ENCODE peak calls at places on chromosomes 3 and 15, in four cellular contexts. K is HepG2, Q is A549, E is SK-N-SH. A is an unnamed sample.

GRCh38 chr3:20569310-20569709 is 383.3 kb upstream of the SGO1 start:
- DNase-seq in Q (no peak), K (no peak), E (no peak), A (no peak)

GRCh38 chr15:55434989-55435825 is 26.9 kb downstream of the PIERCE2 start:
- DNase-seq in K (peak), Q (peak), E (peak), A (peak)

GRCh38 chr3:89179355-89179997 is 72.1 kb downstream of the EPHA3 start:
- DNase-seq in Q (no peak), K (no peak), E (no peak), A (no peak)

GRCh38 chr3:48684480-48685143 is 1.1 kb downstream of the NCKIPSD start:
- DNase-seq in E (no peak), K (no peak), Q (no peak), A (peak)

GRCh38 chr3:133269393-133269792 is 130.5 kb upstream of the BFSP2 start:
- DNase-seq in E (no peak), Q (no peak), K (no peak), A (no peak)

GRCh38 chr3:58161435-58162398 is 49.1 kb downstream of the DNASE1L3 start:
- DNase-seq in Q (peak), E (no peak), K (no peak), A (peak)

GRCh38 chr3:158312560-158313141 is 202.8 kb downstream of the RSRC1 start:
- DNase-seq in K (no peak), E (no peak), Q (no peak), A (peak)

GRCh38 chr3:5579342-5579741 is 391.8 kb downstream of the EDEM1 start:
- DNase-seq in K (no peak), E (no peak), Q (no peak), A (no peak)

GRCh38 chr3:186411994-186412393 is 50.0 kb upstream of the DGKG start:
- DNase-seq in K (no peak), Q (no peak), E (no peak), A (no peak)

GRCh38 chr3:25783661-25784512 is 644 bp upstream of the NGLY1 start:
- DNase-seq in E (no peak), K (peak), Q (peak), A (peak)

GRCh38 chr3:49534581-49535495 is 19.4 kb upstream of the BSN start:
- DNase-seq in Q (peak), K (peak), E (peak), A (no peak)

GRCh38 chr15:67175643-67176071 is 78.8 kb downstream of the AAGAB start:
- DNase-seq in E (no peak), K (no peak), Q (no peak), A (peak)

GRCh38 chr3:27625848-27626247 is 96.3 kb downstream of the EOMES start:
- DNase-seq in K (no peak), E (no peak), Q (no peak), A (peak)

GRCh38 chr15:28020644-28021043 is 78.5 kb downstream of the OCA2 start:
- DNase-seq in K (no peak), Q (no peak), E (no peak), A (no peak)

GRCh38 chr3:2090512-2090911 is 8.2 kb upstream of the CNTN4 start:
- DNase-seq in Q (no peak), K (no peak), E (no peak), A (no peak)

GRCh38 chr15:57950381-57950946 is 115.0 kb downstream of the ALDH1A2 start:
- DNase-seq in K (no peak), E (no peak), Q (no peak), A (no peak)

GRCh38 chr3:183253961-183254815 is 1.1 kb downstream of the B3GNT5 start:
- DNase-seq in E (peak), K (no peak), Q (peak), A (peak)

GRCh38 chr3:146065573-146066006 is 95.4 kb downstream of the PLOD2 start:
- DNase-seq in Q (peak), E (no peak), K (peak), A (peak)

GRCh38 chr3:32354362-32354778 is 37.3 kb upstream of the CMTM7 start:
- DNase-seq in K (peak), Q (peak), E (no peak), A (no peak)

GRCh38 chr15:77548608-77549551 is 83.8 kb downstream of the LINGO1 start:
- DNase-seq in Q (no peak), E (no peak), K (no peak), A (no peak)

GRCh38 chr3:16064660-16065414 is 109.6 kb upstream of the GALNT15 start:
- DNase-seq in E (no peak), Q (peak), K (peak), A (peak)

GRCh38 chr3:194312743-194313281 is 38.3 kb downstream of the CPN2 start:
- DNase-seq in Q (peak), E (no peak), K (peak), A (peak)

GRCh38 chr3:190533511-190534282 is 19.8 kb downstream of the IL1RAP start:
- DNase-seq in Q (peak), K (no peak), E (no peak), A (peak)

GRCh38 chr3:57007513-57008415 is 52.7 kb upstream of the SPATA12 start:
- DNase-seq in K (no peak), Q (no peak), E (no peak), A (peak)

GRCh38 chr3:192727032-192727847 is at the start of gene FGF12:
- DNase-seq in K (peak), E (peak), Q (peak), A (peak)

GRCh38 chr3:184659797-184660301 is 52.0 kb downstream of the MAGEF1 start:
- DNase-seq in Q (no peak), E (peak), K (peak), A (no peak)

GRCh38 chr3:107669669-107670068 is 146.9 kb downstream of the BBX start:
- DNase-seq in K (no peak), E (no peak), Q (no peak), A (no peak)

GRCh38 chr3:161508852-161509477 is 12.4 kb downstream of the OTOL1 start:
- DNase-seq in Q (peak), K (no peak), E (peak), A (no peak)

GRCh38 chr3:29711255-29711771 is 430.4 kb downstream of the RBMS3 start:
- DNase-seq in Q (no peak), K (no peak), E (no peak), A (no peak)

GRCh38 chr15:91047545-91048199 is 25.3 kb upstream of the VPS33B start:
- DNase-seq in E (no peak), Q (no peak), K (no peak), A (no peak)

GRCh38 chr3:117628896-117629295 is 919.3 kb downstream of the TUSC7 start:
- DNase-seq in K (no peak), E (peak), Q (peak), A (peak)

GRCh38 chr3:113606539-113607218 is 74.3 kb downstream of the SIDT1 start:
- DNase-seq in K (no peak), Q (no peak), E (no peak), A (no peak)

GRCh38 chr3:39491733-39492350 is 24.4 kb downstream of the MOBP start:
- DNase-seq in Q (no peak), E (no peak), K (no peak), A (no peak)

DNA sequence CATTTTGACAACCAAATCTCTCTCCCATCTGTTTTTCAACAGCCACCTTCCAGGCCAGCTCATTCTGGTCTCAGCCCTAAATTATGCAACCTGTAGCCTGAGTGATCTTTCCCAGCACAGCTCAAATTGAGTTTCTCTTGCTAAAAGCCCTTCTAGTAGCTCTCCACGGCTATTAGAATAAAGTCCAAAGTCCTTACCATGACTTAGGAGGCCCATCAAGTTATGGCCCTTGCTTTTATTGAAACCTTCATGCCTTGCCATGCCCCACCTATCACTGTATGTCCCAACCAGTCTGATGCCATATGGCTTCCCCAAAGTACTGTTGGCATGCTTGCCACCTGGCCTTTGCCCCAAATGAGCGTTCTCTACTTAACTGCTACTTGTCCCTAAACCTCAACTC is 303.5 kb upstream of the GADL1 start:
- DNase-seq in Q (no peak), K (no peak), E (no peak), A (no peak)
- TF ChIP-seq RFX5 in Q (no peak), K (no peak), E (no peak), A (no peak)

DNA sequence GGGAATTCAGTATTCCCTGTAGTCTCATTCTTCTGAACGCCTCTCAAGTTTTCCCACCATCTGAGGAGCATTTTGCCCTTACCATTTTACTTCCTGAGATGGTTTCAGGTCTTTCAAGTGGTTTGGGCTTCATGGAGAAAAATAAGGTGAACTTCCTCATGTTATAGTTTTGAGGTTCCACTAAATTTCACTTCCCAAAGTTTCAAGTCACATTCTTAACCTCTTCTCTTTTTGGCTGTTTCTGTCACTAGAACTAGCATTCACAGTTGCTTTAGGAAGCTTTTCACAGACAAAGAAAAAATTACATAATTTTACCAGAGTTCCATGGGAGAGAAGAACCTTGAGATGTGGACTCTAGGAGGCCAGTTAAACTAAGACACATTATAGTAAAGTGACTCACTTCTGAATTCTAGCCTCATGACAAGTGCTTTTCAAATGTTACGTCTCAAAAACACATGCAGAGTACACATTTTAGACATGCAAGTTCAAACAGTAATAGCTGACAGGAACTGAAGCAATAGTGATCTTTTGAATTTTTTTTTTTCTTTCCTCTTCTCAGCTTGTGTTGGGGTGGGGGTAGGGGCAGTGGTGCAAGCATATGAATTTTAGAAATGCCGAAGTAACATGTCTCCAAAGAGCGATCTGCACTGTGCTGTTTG is 39.9 kb upstream of the LRTM1 start:
- DNase-seq in Q (peak), K (no peak), E (no peak), A (peak)
- TF ChIP-seq RFX5 in Q (no peak), K (no peak), E (no peak), A (no peak)

GRCh38 chr15:48101376-48101961 is 19.3 kb upstream of the SLC24A5 start:
- DNase-seq in K (no peak), Q (no peak), E (peak), A (no peak)

GRCh38 chr15:48096355-48096786 is 24.4 kb upstream of the SLC24A5 start:
- DNase-seq in Q (no peak), K (no peak), E (no peak), A (no peak)

GRCh38 chr15:48097264-48097663 is 23.5 kb upstream of the SLC24A5 start:
- DNase-seq in K (no peak), Q (no peak), E (no peak), A (no peak)

GRCh38 chr15:48102167-48102566 is 18.6 kb upstream of the SLC24A5 start:
- DNase-seq in Q (no peak), E (no peak), K (no peak), A (peak)

DNA sequence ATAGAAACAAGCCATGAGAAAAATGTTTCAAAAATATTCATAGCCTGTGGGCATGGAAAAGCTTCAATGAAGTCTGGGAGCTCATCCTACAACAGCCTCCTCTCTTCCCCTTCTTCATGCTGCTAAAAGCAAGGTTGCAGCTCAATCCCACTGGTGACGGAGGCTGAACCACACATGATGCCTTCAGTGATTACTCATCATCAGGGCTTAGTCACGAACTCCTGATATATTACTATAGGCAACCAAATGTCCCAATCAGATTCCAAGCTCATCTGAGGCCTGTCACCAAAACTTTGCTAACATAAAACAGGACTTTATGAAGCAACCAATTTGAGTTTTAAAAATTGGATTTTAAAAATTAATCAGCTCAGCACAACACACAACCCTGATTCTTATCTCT is 24.0 kb upstream of the SLC24A5 start:
- DNase-seq in E (no peak), K (no peak), Q (no peak), A (peak)
- TF ChIP-seq RFX5 in E (no peak), K (no peak), Q (no peak), A (no peak)

GRCh38 chr3:4507010-4507596 is 14.0 kb downstream of the ITPR1 start:
- DNase-seq in Q (no peak), E (no peak), K (peak), A (peak)
- TF ChIP-seq RFX5 in Q (no peak), E (no peak), K (no peak), A (no peak)

DNA sequence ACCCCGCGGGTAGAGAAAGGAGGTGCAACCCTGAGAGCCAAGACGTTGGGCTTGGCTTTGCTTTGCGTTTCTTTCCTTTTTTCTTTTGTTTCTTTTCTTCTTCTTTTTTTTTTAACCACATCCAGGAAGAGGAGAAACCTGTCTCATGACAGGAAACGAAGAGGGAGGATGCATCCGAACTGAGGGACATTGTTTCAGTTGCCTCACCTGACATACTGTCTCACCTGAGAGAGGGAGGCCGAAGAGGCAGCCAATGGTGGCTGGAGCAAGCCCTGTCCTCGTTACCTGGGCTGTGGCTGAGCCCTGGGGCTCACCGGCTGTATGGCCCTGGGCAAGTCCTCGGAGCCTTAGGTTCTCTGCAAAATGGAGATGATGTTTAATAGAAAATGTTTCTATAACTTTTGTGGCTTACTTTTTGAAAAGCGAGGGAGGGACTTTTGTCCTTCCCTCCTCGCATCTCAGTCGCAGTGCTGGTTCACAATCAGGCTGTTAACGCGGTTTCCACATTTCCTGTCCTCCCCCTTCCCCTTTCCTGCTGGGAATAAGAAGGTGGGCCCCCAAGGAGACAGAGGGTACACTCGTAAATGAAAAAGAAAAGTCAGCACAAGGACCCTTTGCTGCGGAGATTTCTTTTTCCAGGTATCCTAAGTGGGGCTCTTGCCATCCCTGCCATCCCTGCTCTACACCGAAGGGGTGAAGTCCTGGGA is 29.4 kb downstream of the ARHGAP31 start:
- DNase-seq in E (no peak), Q (no peak), K (no peak), A (no peak)
- TF ChIP-seq RFX5 in E (no peak), Q (no peak), K (no peak), A (no peak)

DNA sequence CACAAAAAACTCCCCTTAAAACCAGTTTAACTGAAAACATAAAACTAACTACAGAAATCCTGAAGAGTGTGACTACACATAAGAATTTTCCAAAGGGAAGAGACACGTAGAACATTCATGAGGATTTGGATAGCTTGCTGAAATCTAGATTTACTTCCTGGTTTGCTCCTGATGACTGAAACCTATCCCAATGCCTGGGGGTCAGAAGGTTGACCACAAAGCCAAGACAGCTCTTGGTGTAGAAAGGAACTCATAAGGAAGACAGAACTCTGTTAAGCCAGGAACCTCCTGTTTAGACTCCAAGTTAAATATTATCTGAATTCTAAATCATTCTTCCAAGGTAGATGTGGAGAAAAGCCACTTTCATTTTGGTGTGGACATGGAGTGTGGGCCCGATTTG is 92.8 kb downstream of the TFG start:
- DNase-seq in Q (no peak), K (no peak), E (no peak), A (peak)
- TF ChIP-seq RFX5 in Q (no peak), K (no peak), E (no peak), A (no peak)

GRCh38 chr3:66186545-66186944 is 34.3 kb upstream of the SLC25A26 start:
- DNase-seq in Q (no peak), K (no peak), E (no peak), A (no peak)
- TF ChIP-seq RFX5 in Q (no peak), K (no peak), E (no peak), A (no peak)

GRCh38 chr15:43749690-43750345 is 3.6 kb downstream of the PDIA3 start:
- DNase-seq in K (no peak), Q (no peak), E (no peak), A (no peak)

GRCh38 chr15:43748376-43748775 is 2.1 kb downstream of the PDIA3 start:
- DNase-seq in E (no peak), Q (no peak), K (no peak), A (peak)

GRCh38 chr15:43751885-43752284 is 5.6 kb downstream of the PDIA3 start:
- DNase-seq in E (no peak), K (no peak), Q (no peak), A (no peak)
- TF ChIP-seq RFX5 in E (no peak), K (no peak), Q (no peak), A (no peak)

DNA sequence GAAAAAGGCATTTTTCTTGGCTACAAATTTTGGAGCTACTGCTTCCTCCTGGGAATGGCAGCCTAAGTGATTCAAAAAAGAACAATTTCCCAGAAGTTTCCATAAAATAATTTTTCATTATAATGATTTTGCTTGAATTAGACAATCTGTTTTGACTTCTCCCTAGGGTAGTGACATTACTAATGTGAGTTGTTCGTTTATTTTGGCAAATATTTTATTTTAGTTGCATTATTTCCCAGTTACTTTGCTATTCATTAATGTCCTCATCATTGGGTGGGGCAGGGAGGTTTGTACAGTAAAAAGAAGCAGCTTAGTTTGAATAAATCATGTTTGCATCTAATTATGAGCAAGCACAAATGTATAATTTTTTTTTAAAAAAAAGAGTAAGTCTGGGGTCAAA is 686.6 kb downstream of the ROBO2 start:
- DNase-seq in Q (no peak), E (no peak), K (no peak), A (no peak)
- TF ChIP-seq RFX5 in Q (no peak), E (no peak), K (no peak), A (no peak)

DNA sequence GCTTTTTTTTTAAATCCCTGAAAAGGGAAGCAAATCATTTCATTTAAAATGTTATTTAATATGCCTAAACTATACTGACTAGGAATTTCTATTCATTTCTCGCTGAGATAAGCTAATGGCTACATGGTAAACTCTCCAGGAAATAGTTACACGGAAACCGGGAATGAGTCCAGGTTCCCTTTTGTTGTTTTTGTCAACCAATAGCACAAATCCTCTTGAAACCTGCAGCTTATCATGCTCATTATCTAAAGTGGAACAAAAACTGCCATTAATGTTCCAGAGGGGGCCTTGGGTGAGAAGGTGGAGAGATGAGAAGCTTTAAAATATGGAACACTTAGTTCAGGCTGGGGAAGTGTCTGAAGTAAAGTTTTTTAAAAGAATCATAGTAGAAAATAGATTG is 113.5 kb upstream of the ALCAM start:
- DNase-seq in K (no peak), E (no peak), Q (no peak), A (no peak)
- TF ChIP-seq RFX5 in K (no peak), E (no peak), Q (no peak), A (no peak)